ENCODE peak calls at places on chromosome 13, in eight cellular contexts. U is HEK293T; J is activated CD8-positive, alpha-beta T cell treated with anti-CD3 and anti-CD28 coated beads for 36 hours; C is astrocyte of the hippocampus; K is activated naive CD4-positive, alpha-beta T cell; I is left cardiac atrium; L is AML-193; D is activated T-cell treated with anti-CD3 and anti-CD28 coated beads for 4 hours. V is an unnamed sample.

GRCh38 chr13:68897331-68897730 is 1210.3 kb upstream of the ATXN8OS start:
- DNase-seq in U (no peak), J (no peak), C (no peak), K (no peak), I (no peak), L (no peak), D (no peak), V (no peak)

GRCh38 chr13:44267203-44267602 is 106.4 kb upstream of the SERP2 start:
- DNase-seq in U (no peak), J (no peak), C (no peak), K (no peak), I (no peak), L (no peak), D (no peak), V (no peak)

GRCh38 chr13:111319521-111319920 is 921 bp upstream of the TEX29 start:
- DNase-seq in U (no peak), J (no peak), C (no peak), K (no peak), I (no peak), L (no peak), D (no peak), V (no peak)

GRCh38 chr13:64428196-64428595 is 2801.9 kb downstream of the PCDH9 start:
- DNase-seq in U (no peak), J (no peak), C (no peak), K (no peak), I (no peak), L (no peak), D (no peak), V (no peak)

GRCh38 chr13:21933001-21933400 is 262.1 kb downstream of the FGF9 start:
- DNase-seq in U (no peak), J (no peak), C (no peak), K (no peak), I (no peak), L (no peak), D (no peak), V (no peak)

GRCh38 chr13:100520936-100521765 is 67.4 kb downstream of the GGACT start:
- DNase-seq in U (peak; percentile 40), J (no peak), C (peak; percentile 37), K (no peak), I (no peak), L (no peak), D (no peak), V (no peak)

GRCh38 chr13:30033681-30034447 is 183.4 kb upstream of the UBL3 start:
- DNase-seq in U (no peak), J (no peak), C (peak; percentile 69), K (no peak), I (no peak), L (no peak), D (no peak), V (no peak)

GRCh38 chr13:102873653-102874052 is 27.8 kb downstream of the ERCC5 start:
- DNase-seq in U (no peak), J (no peak), C (no peak), K (no peak), I (no peak), L (no peak), D (no peak), V (no peak)

GRCh38 chr13:109481046-109481445 is 305.3 kb downstream of the IRS2 start:
- DNase-seq in U (no peak), J (no peak), C (peak; percentile 13), K (no peak), I (no peak), L (no peak), D (no peak), V (no peak)

GRCh38 chr13:65656740-65657329 is 1573.3 kb downstream of the PCDH9 start:
- DNase-seq in U (no peak), J (no peak), C (peak; percentile 24), K (no peak), I (no peak), L (peak; percentile 2), D (no peak), V (no peak)

GRCh38 chr13:23547000-23547590 is 23.1 kb upstream of the TNFRSF19 start:
- DNase-seq in U (no peak), J (no peak), C (peak; percentile 69), K (no peak), I (peak; percentile 71), L (no peak), D (no peak), V (no peak)

GRCh38 chr13:38223093-38223492 is 126.6 kb upstream of the UFM1 start:
- DNase-seq in U (peak; percentile 24), J (peak; percentile 1), C (peak; percentile 41), K (no peak), I (no peak), L (no peak), D (no peak), V (no peak)

GRCh38 chr13:101703838-101704237 is 251.4 kb downstream of the ITGBL1 start:
- DNase-seq in U (no peak), J (no peak), C (no peak), K (no peak), I (no peak), L (no peak), D (no peak), V (no peak)

GRCh38 chr13:30708541-30708940 is 26.8 kb upstream of the ALOX5AP start:
- DNase-seq in U (no peak), J (no peak), C (peak; percentile 32), K (no peak), I (no peak), L (no peak), D (no peak), V (no peak)

GRCh38 chr13:24306632-24307031 is 2.7 kb upstream of the C1QTNF9 start:
- DNase-seq in U (no peak), J (no peak), C (peak; percentile 15), K (no peak), I (no peak), L (no peak), D (no peak), V (no peak)

GRCh38 chr13:34340534-34340933 is 522.6 kb downstream of the RFC3 start:
- DNase-seq in U (no peak), J (no peak), C (no peak), K (no peak), I (no peak), L (no peak), D (no peak), V (no peak)

GRCh38 chr13:23833733-23834611 is 55.2 kb downstream of the MIPEP start:
- DNase-seq in U (no peak), J (no peak), C (no peak), K (no peak), I (no peak), L (no peak), D (no peak), V (no peak)

GRCh38 chr13:30736921-30737320 is 1.6 kb downstream of the ALOX5AP start:
- DNase-seq in U (no peak), J (no peak), C (no peak), K (no peak), I (no peak), L (no peak), D (no peak), V (no peak)

GRCh38 chr13:77678691-77679090 is 18.8 kb upstream of the SLAIN1 start:
- DNase-seq in U (no peak), J (no peak), C (no peak), K (no peak), I (no peak), L (no peak), D (no peak), V (no peak)

GRCh38 chr13:83184819-83185218 is 697.5 kb downstream of the SLITRK1 start:
- DNase-seq in U (no peak), J (no peak), C (no peak), K (no peak), I (no peak), L (no peak), D (no peak), V (no peak)